ENCODE peak calls at places on chromosomes 5 and 9, in four cellular contexts. Q is IMR-90, F is H9, X is mesendoderm. B is an unnamed sample.

GRCh38 chr5:105503950-105504349 is 1941.4 kb upstream of the NUDT12 start:
- DNase-seq in Q (peak), F (no peak), X (no peak), B (no peak)

GRCh38 chr5:143771229-143772001 is 40.5 kb upstream of the HMHB1 start:
- DNase-seq in Q (peak), F (no peak), X (no peak), B (no peak)

GRCh38 chr9:121814594-121814993 is 163.2 kb downstream of the DAB2IP start:
- DNase-seq in Q (no peak), F (no peak), X (no peak), B (no peak)

GRCh38 chr9:127585161-127585750 is 26.8 kb upstream of the STXBP1 start:
- DNase-seq in Q (no peak), F (no peak), X (no peak), B (no peak)

GRCh38 chr9:120303519-120303918 is 276.4 kb downstream of the CDK5RAP2 start:
- DNase-seq in Q (no peak), F (no peak), X (no peak), B (no peak)

GRCh38 chr9:95131023-95131943 is 186.2 kb downstream of the FANCC start:
- DNase-seq in Q (peak), F (peak), X (peak), B (no peak)

GRCh38 chr5:110386782-110387181 is 339.7 kb downstream of the TMEM232 start:
- DNase-seq in Q (peak), F (no peak), X (peak), B (no peak)

GRCh38 chr5:14204785-14205321 is 61.7 kb downstream of the TRIO start:
- DNase-seq in Q (peak), F (no peak), X (peak), B (no peak)

GRCh38 chr9:112331676-112331955 is 1.8 kb downstream of the PTBP3 start:
- DNase-seq in Q (no peak), F (no peak), X (no peak), B (no peak)

GRCh38 chr5:111545031-111545430 is 32.7 kb upstream of the STARD4 start:
- DNase-seq in Q (no peak), F (no peak), X (no peak), B (no peak)

GRCh38 chr5:57185301-57185700 is 11.4 kb downstream of the GPBP1 start:
- DNase-seq in Q (no peak), F (no peak), X (no peak), B (no peak)

GRCh38 chr9:24434183-24434582 is 111.5 kb downstream of the IZUMO3 start:
- DNase-seq in Q (no peak), F (no peak), X (no peak), B (no peak)

GRCh38 chr5:36444582-36444999 is 142.9 kb upstream of the RANBP3L start:
- DNase-seq in Q (no peak), F (no peak), X (no peak), B (no peak)

GRCh38 chr5:150340614-150341265 is 16.8 kb upstream of the TCOF1 start:
- DNase-seq in Q (no peak), F (no peak), X (no peak), B (no peak)

GRCh38 chr9:83070257-83070656 is 7.3 kb upstream of the RASEF start:
- DNase-seq in Q (peak), F (no peak), X (no peak), B (no peak)

GRCh38 chr9:93958121-93958874 is 3.1 kb upstream of the BARX1 start:
- DNase-seq in Q (no peak), F (peak), X (peak), B (peak)

GRCh38 chr5:168295574-168296201 is 4.2 kb downstream of the WWC1 start:
- DNase-seq in Q (peak), F (peak), X (peak), B (peak)

GRCh38 chr9:131758972-131759647 is 19.2 kb upstream of the RAPGEF1 start:
- DNase-seq in Q (peak), F (no peak), X (no peak), B (no peak)

GRCh38 chr9:3464033-3464638 is 61.7 kb downstream of the RFX3 start:
- DNase-seq in Q (peak), F (no peak), X (no peak), B (no peak)

GRCh38 chr5:116382874-116383266 is 191.8 kb downstream of the SEMA6A start:
- DNase-seq in Q (no peak), F (no peak), X (peak), B (no peak)

GRCh38 chr5:122220498-122220897 is 91.2 kb downstream of the ZNF474 start:
- DNase-seq in Q (no peak), F (no peak), X (no peak), B (no peak)

GRCh38 chr5:131610198-131611063 is 24.6 kb downstream of the RAPGEF6 start:
- DNase-seq in Q (peak), F (no peak), X (peak), B (no peak)

GRCh38 chr5:164449460-164449859 is 944.0 kb downstream of the MAT2B start:
- DNase-seq in Q (no peak), F (no peak), X (no peak), B (no peak)

GRCh38 chr5:115907177-115907576 is 55.1 kb upstream of the LVRN start:
- DNase-seq in Q (no peak), F (no peak), X (no peak), B (no peak)

GRCh38 chr9:38389313-38389712 is 3.2 kb upstream of the ALDH1B1 start:
- DNase-seq in Q (peak), F (no peak), X (no peak), B (no peak)

GRCh38 chr5:59312223-59312622 is 581.3 kb downstream of the PDE4D start:
- DNase-seq in Q (no peak), F (no peak), X (no peak), B (no peak)

GRCh38 chr5:133816791-133817190 is 151.6 kb downstream of the C5orf15 start:
- DNase-seq in Q (no peak), F (no peak), X (no peak), B (no peak)

GRCh38 chr5:80810425-80810824 is 149.7 kb upstream of the RASGRF2 start:
- DNase-seq in Q (no peak), F (no peak), X (no peak), B (no peak)

GRCh38 chr5:150627731-150628545 is 12.5 kb upstream of the SYNPO start:
- DNase-seq in Q (peak), F (no peak), X (no peak), B (no peak)

GRCh38 chr9:36214571-36214970 is 23.9 kb downstream of the CLTA start:
- DNase-seq in Q (peak), F (no peak), X (no peak), B (no peak)

GRCh38 chr5:76524101-76524835 is 98.9 kb downstream of the F2RL2 start:
- DNase-seq in Q (no peak), F (no peak), X (no peak), B (no peak)
- H3K56ac ChIP-seq in Q (no peak), F (no peak), X (no peak), B (no peak)

GRCh38 chr5:145579336-145579735 is 255.8 kb downstream of the PRELID2 start:
- DNase-seq in Q (no peak), F (no peak), X (no peak), B (no peak)
- H3K56ac ChIP-seq in Q (no peak), F (no peak), X (no peak), B (no peak)

GRCh38 chr5:170404398-170404797 is 15.2 kb upstream of the KCNMB1 start:
- DNase-seq in Q (no peak), F (no peak), X (peak), B (no peak)
- H3K56ac ChIP-seq in Q (no peak), F (no peak), X (no peak), B (no peak)

DNA sequence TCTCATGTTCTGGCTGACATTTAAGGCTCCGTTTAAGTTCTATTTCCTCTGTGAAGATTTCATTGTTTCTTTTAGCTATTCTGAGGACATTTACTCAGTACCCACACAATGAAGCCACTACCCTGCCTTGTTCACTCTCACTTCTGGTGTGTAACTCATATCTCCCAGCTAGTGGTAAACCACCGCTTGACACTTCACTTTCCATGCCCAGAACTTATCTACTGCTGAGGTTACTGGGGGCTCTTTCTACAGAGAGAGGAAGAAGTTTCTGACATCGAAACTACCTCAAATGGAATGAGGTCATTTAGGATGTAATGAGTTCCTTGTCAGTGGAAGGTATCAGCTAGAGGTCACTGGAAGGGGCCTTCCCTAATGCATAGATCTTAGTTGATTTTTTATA is 501.5 kb downstream of the DMAC1 start:
- DNase-seq in Q (no peak), F (no peak), X (no peak), B (no peak)
- H3K56ac ChIP-seq in Q (no peak), F (no peak), X (no peak), B (no peak)

GRCh38 chr5:112811023-112811422 is 50.1 kb upstream of the SRP19 start:
- DNase-seq in Q (no peak), F (no peak), X (no peak), B (no peak)
- H3K56ac ChIP-seq in Q (no peak), F (no peak), X (no peak), B (no peak)